ENCODE peak calls at places on chromosomes 12 and 14, in six cellular contexts. N is AG09309, K is SK-N-SH, Z is transverse colon, O is astrocyte of the spinal cord, B is fibroblast of mammary gland. X is an unnamed sample.
A peak's percentile ranks its signal among the peaks of the same experiment; 100 is the strongest.

GRCh38 chr14:32567543-32568384 is 238.7 kb downstream of the AKAP6 start:
- DNase-seq in N (no peak), K (no peak), Z (no peak), O (peak; percentile 38), B (peak; percentile 36), X (peak; percentile 23)

GRCh38 chr14:99125616-99126431 is 146.2 kb downstream of the BCL11B start:
- DNase-seq in N (no peak), K (no peak), Z (no peak), O (no peak), B (no peak), X (no peak)

GRCh38 chr12:125280482-125281377 is 215.5 kb downstream of the AACS start:
- DNase-seq in N (no peak), K (no peak), Z (no peak), O (no peak), B (no peak), X (no peak)

GRCh38 chr14:91417983-91418386 is 365 bp upstream of the CCDC88C start:
- DNase-seq in N (no peak), K (peak; percentile 86), Z (peak; percentile 58), O (no peak), B (no peak), X (no peak)

GRCh38 chr14:100649173-100649519 is 61.9 kb upstream of the BEGAIN start:
- DNase-seq in N (no peak), K (no peak), Z (no peak), O (peak; percentile 57), B (peak; percentile 35), X (peak; percentile 65)

GRCh38 chr12:104358353-104359003 is 54.9 kb downstream of the EID3 start:
- DNase-seq in N (no peak), K (peak; percentile 58), Z (peak; percentile 69), O (peak; percentile 41), B (peak; percentile 58), X (peak; percentile 75)

GRCh38 chr12:107645630-107646333 is 39.8 kb upstream of the PWP1 start:
- DNase-seq in N (no peak), K (peak; percentile 54), Z (no peak), O (peak; percentile 59), B (no peak), X (no peak)

GRCh38 chr12:42237853-42238239 is 202 bp downstream of the YAF2 start:
- DNase-seq in N (no peak), K (no peak), Z (no peak), O (no peak), B (no peak), X (no peak)

GRCh38 chr12:104903648-104904423 is 54.3 kb downstream of the SLC41A2 start:
- DNase-seq in N (peak; percentile 5), K (no peak), Z (no peak), O (peak; percentile 45), B (no peak), X (peak; percentile 93)

GRCh38 chr14:80762829-80763228 is 178.7 kb downstream of the CEP128 start:
- DNase-seq in N (no peak), K (no peak), Z (no peak), O (no peak), B (peak; percentile 7), X (no peak)

GRCh38 chr12:88993655-88994054 is 358.6 kb downstream of the DUSP6 start:
- DNase-seq in N (peak; percentile 48), K (peak; percentile 19), Z (no peak), O (peak; percentile 78), B (peak; percentile 80), X (peak; percentile 87)

GRCh38 chr12:121170581-121171260 is 38.0 kb downstream of the P2RX7 start:
- DNase-seq in N (no peak), K (no peak), Z (no peak), O (peak; percentile 33), B (no peak), X (no peak)

GRCh38 chr14:69152181-69152943 is 557 bp downstream of the DCAF5 start:
- DNase-seq in N (no peak), K (peak; percentile 67), Z (peak; percentile 10), O (peak; percentile 52), B (peak; percentile 40), X (peak; percentile 40)

GRCh38 chr14:65019944-65020566 is 33.4 kb downstream of the FNTB start:
- DNase-seq in N (peak; percentile 72), K (peak; percentile 59), Z (peak; percentile 28), O (peak; percentile 84), B (peak; percentile 87), X (peak; percentile 88)

GRCh38 chr12:113270709-113271009 is 49.4 kb downstream of the TPCN1 start:
- DNase-seq in N (no peak), K (no peak), Z (no peak), O (no peak), B (no peak), X (no peak)

GRCh38 chr12:59700145-59700435 is 104.3 kb downstream of the SLC16A7 start:
- DNase-seq in N (no peak), K (no peak), Z (no peak), O (no peak), B (no peak), X (no peak)

GRCh38 chr12:78210894-78211302 is 380.2 kb downstream of the NAV3 start:
- DNase-seq in N (peak; percentile 96), K (no peak), Z (no peak), O (peak; percentile 87), B (peak; percentile 94), X (peak; percentile 83)

GRCh38 chr14:75979071-75979571 is 2.7 kb downstream of the TGFB3 start:
- DNase-seq in N (no peak), K (peak; percentile 74), Z (peak; percentile 23), O (peak; percentile 47), B (peak; percentile 57), X (peak; percentile 54)

GRCh38 chr14:33493990-33494389 is 456.9 kb downstream of the EGLN3 start:
- DNase-seq in N (no peak), K (no peak), Z (no peak), O (no peak), B (no peak), X (no peak)

GRCh38 chr12:15933751-15934150 is 22.6 kb downstream of the DERA start:
- DNase-seq in N (peak; percentile 32), K (no peak), Z (no peak), O (peak; percentile 57), B (no peak), X (no peak)

GRCh38 chr12:82383930-82384513 is 25.7 kb downstream of the METTL25 start:
- DNase-seq in N (no peak), K (no peak), Z (no peak), O (peak; percentile 42), B (peak; percentile 46), X (peak; percentile 48)

GRCh38 chr12:95622879-95623278 is 71.6 kb upstream of the USP44 start:
- DNase-seq in N (no peak), K (no peak), Z (no peak), O (no peak), B (no peak), X (no peak)

GRCh38 chr12:76519538-76519937 is 40.0 kb downstream of the OSBPL8 start:
- DNase-seq in N (no peak), K (no peak), Z (no peak), O (peak; percentile 63), B (no peak), X (no peak)

GRCh38 chr14:36822671-36823070 is 161.0 kb downstream of the PAX9 start:
- DNase-seq in N (no peak), K (no peak), Z (no peak), O (no peak), B (no peak), X (no peak)

GRCh38 chr14:94360945-94361565 is 27.3 kb downstream of the SERPINA1 start:
- DNase-seq in N (no peak), K (no peak), Z (no peak), O (no peak), B (no peak), X (no peak)

GRCh38 chr12:111426341-111427185 is 20.8 kb downstream of the SH2B3 start:
- DNase-seq in N (no peak), K (no peak), Z (peak; percentile 59), O (no peak), B (peak; percentile 49), X (no peak)

GRCh38 chr14:37858733-37859132 is 263.3 kb downstream of the TTC6 start:
- DNase-seq in N (no peak), K (no peak), Z (no peak), O (no peak), B (no peak), X (no peak)

GRCh38 chr12:51818567-51819300 is 29.8 kb downstream of the FIGNL2 start:
- DNase-seq in N (peak; percentile 52), K (no peak), Z (no peak), O (peak; percentile 75), B (peak; percentile 91), X (peak; percentile 70)

GRCh38 chr12:93453633-93454032 is 11.9 kb upstream of the UBE2N start:
- DNase-seq in N (peak; percentile 20), K (no peak), Z (no peak), O (peak; percentile 38), B (peak; percentile 13), X (peak; percentile 26)

GRCh38 chr12:71877335-71878121 is 38.0 kb downstream of the TBC1D15 start:
- DNase-seq in N (no peak), K (no peak), Z (no peak), O (no peak), B (no peak), X (no peak)

GRCh38 chr12:48758186-48758585 is 30.7 kb downstream of the ADCY6 start:
- DNase-seq in N (no peak), K (no peak), Z (no peak), O (no peak), B (no peak), X (no peak)

DNA sequence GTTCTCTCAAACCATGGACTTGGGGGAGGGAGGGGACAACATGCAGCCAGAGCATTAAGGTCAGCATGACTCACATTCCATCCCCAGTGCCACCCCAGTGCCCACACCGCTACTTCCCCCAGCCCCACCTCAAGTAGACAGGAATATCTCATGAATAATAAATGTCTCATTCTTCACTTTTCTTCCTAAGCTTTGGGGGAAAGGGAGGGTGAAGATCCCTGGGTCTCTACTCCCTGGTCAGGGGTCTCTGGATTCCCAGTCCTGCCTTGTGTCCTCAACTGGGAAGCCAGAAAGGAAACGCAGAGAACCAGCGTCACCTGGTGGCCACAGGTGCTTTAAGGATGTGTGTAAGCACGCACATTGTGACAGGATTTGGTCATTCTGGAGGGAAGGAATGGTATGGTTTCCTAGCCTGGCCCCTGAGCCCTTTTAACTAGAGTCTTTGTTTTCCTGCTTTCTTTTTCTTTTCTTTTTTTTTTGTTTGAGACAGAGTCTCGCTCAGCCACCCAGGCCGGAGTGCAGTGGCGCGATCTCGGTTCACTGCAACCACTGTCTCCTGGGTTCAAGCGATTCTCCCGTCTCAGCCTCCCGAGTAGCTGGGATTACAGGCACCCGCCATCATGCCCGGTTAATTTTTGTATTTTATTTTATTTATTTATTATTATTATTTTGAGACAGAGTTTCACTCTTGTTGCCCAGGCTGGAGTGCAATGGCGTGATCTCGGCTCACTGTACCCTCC is 3.4 kb downstream of the GPR84 start:
- DNase-seq in N (no peak), K (peak; percentile 66), Z (peak; percentile 84), O (peak; percentile 83), B (peak; percentile 83), X (peak; percentile 83)
- TF ChIP-seq CTCF in N (peak; percentile 89), K (peak; percentile 91), Z (peak; percentile 79), O (peak; percentile 91), B (peak; percentile 88), X (peak; percentile 85)

GRCh38 chr14:73027546-73027945 is 640 bp upstream of the ZFYVE1 start:
- DNase-seq in N (no peak), K (no peak), Z (no peak), O (no peak), B (no peak), X (no peak)
- H3K4me3 ChIP-seq in N (peak overlapping the region; percentile 29), K (peak overlapping the region; percentile 95), Z (peak overlapping the region; percentile 91), O (peak overlapping the region; percentile 84), B (peak overlapping the region; percentile 80), X (peak overlapping the region; percentile 57)

GRCh38 chr12:117671734-117672133 is 297.1 kb downstream of the KSR2 start:
- DNase-seq in N (no peak), K (peak; percentile 55), Z (no peak), O (peak; percentile 22), B (peak; percentile 52), X (no peak)
- TF ChIP-seq CTCF in N (peak; percentile 64), K (peak; percentile 64), Z (peak; percentile 31), O (peak; percentile 60), B (peak; percentile 62), X (no peak)

GRCh38 chr12:79921786-79922185 is 13.1 kb downstream of the PPP1R12A start:
- DNase-seq in N (no peak), K (no peak), Z (peak; percentile 35), O (no peak), B (no peak), X (no peak)
- H3K4me3 ChIP-seq in N (no peak overlapping the region), K (no peak overlapping the region), Z (no peak overlapping the region), O (no peak overlapping the region), B (no peak overlapping the region), X (no peak overlapping the region)